ENCODE peak calls at places on chromosomes 11 and 22, in nine cellular contexts. V, R, F, H, Y, E, X, K and C are unnamed samples.

GRCh38 chr22:35191412-35191811 is 65.9 kb upstream of the HMGXB4 start:
- DNase-seq in Y (no peak), E (no peak), X (no peak), R (no peak), H (no peak), K (peak), F (peak), V (no peak), C (no peak)

GRCh38 chr11:129766858-129767604 is 48.6 kb upstream of the TMEM45B start:
- DNase-seq in Y (no peak), R (no peak), K (peak), H (peak), X (no peak), E (no peak), F (peak), V (peak), C (peak)

GRCh38 chr11:66418986-66419308 is 1.9 kb upstream of the NPAS4 start:
- DNase-seq in K (no peak), E (no peak), R (no peak), V (no peak), H (no peak), F (no peak), X (no peak), Y (no peak), C (no peak)

GRCh38 chr22:29947410-29948387 is 64.7 kb downstream of the MTMR3 start:
- DNase-seq in H (no peak), Y (no peak), K (no peak), R (no peak), X (no peak), V (no peak), F (peak), E (no peak), C (no peak)

GRCh38 chr11:12540913-12541587 is 133.2 kb upstream of the TEAD1 start:
- DNase-seq in Y (no peak), E (peak), K (peak), F (peak), R (no peak), V (no peak), X (no peak), H (no peak), C (no peak)

GRCh38 chr11:122365545-122366380 is 249.7 kb upstream of the BLID start:
- DNase-seq in F (no peak), K (no peak), Y (no peak), E (no peak), V (no peak), H (no peak), R (no peak), X (no peak), C (no peak)

GRCh38 chr11:11578542-11578941 is 43.3 kb downstream of the GALNT18 start:
- DNase-seq in Y (no peak), R (no peak), V (no peak), F (no peak), H (no peak), X (no peak), E (no peak), K (no peak), C (no peak)

GRCh38 chr11:74380746-74381439 is 17.3 kb downstream of the PGM2L1 start:
- DNase-seq in H (peak), F (peak), Y (peak), R (no peak), K (peak), V (no peak), X (no peak), E (no peak), C (no peak)

GRCh38 chr11:123487157-123487744 is 57.2 kb downstream of the GRAMD1B start:
- DNase-seq in R (no peak), H (no peak), K (no peak), F (no peak), Y (no peak), X (no peak), E (no peak), V (no peak), C (no peak)

GRCh38 chr22:37462983-37463382 is 23.2 kb downstream of the MFNG start:
- DNase-seq in R (no peak), X (no peak), F (peak), K (peak), Y (peak), E (no peak), V (no peak), H (no peak), C (peak)

GRCh38 chr11:64409707-64410395 is 50.9 kb downstream of the RPS6KA4 start:
- DNase-seq in X (no peak), R (no peak), Y (no peak), F (peak), H (no peak), E (peak), V (no peak), K (no peak), C (no peak)

GRCh38 chr11:17207317-17208256 is at the start of gene PIK3C2A:
- DNase-seq in Y (peak), E (peak), F (peak), R (peak), H (peak), V (peak), X (peak), K (peak), C (peak)

GRCh38 chr22:36369922-36370781 is 17.6 kb downstream of the MYH9 start:
- DNase-seq in Y (no peak), H (no peak), F (no peak), E (no peak), V (no peak), K (no peak), X (no peak), R (no peak), C (no peak)

GRCh38 chr11:113314389-113315301 is at the start of gene TTC12:
- DNase-seq in X (no peak), K (peak), V (peak), H (peak), Y (peak), F (peak), R (peak), E (peak), C (peak)

GRCh38 chr11:46380340-46381045 is 976 bp upstream of the MDK start:
- DNase-seq in V (peak), K (peak), R (peak), H (peak), Y (peak), X (no peak), E (peak), F (peak), C (peak)